ENCODE peak calls at places on chromosome 19, in nine cellular contexts. C is HCT116, I is endothelial cell of umbilical vein, G is stomach, E is H1, S is breast epithelium, D is upper lobe of left lung, J is transverse colon, Z is GM23338. O is an unnamed sample.
A peak's percentile ranks its signal among the peaks of the same experiment; 100 is the strongest.

GRCh38 chr19:45200614-45201013 is 22.0 kb downstream of the BLOC1S3 start:
- DNase-seq in Z (peak; percentile 83), E (no peak), S (no peak), I (peak; percentile 73), C (no peak), J (no peak), G (peak; percentile 33), D (no peak), O (no peak)

GRCh38 chr19:5696196-5697021 is 6.3 kb downstream of the RPL36 start:
- DNase-seq in Z (peak; percentile 0), S (no peak), G (no peak), D (no peak), J (no peak), E (no peak), I (no peak), C (no peak), O (no peak)

GRCh38 chr19:55585658-55586339 is 5.2 kb upstream of the ZNF579 start:
- DNase-seq in C (no peak), J (peak; percentile 71), Z (peak; percentile 90), I (peak; percentile 68), G (peak; percentile 76), E (no peak), S (no peak), D (peak; percentile 89), O (no peak)

GRCh38 chr19:29404951-29405727 is 120.7 kb upstream of the VSTM2B start:
- DNase-seq in I (no peak), G (no peak), D (no peak), Z (peak; percentile 78), E (peak; percentile 38), S (no peak), C (no peak), J (peak; percentile 9), O (no peak)

GRCh38 chr19:6464070-6464873 is at the start of gene CRB3:
- DNase-seq in J (peak; percentile 97), S (peak; percentile 93), C (peak; percentile 80), I (no peak), Z (peak; percentile 99), D (peak; percentile 94), G (peak; percentile 96), E (peak; percentile 80), O (no peak)

GRCh38 chr19:5563941-5564612 is 3.7 kb downstream of the TINCR start:
- DNase-seq in D (no peak), G (no peak), Z (no peak), J (no peak), C (no peak), E (no peak), I (no peak), S (no peak), O (no peak)

GRCh38 chr19:19451429-19452240 is 46.2 kb downstream of the GATAD2A start:
- DNase-seq in D (peak; percentile 72), I (no peak), J (no peak), Z (no peak), S (no peak), E (no peak), C (no peak), G (no peak), O (no peak)

GRCh38 chr19:1073956-1074511 is 7.1 kb downstream of the ARHGAP45 start:
- DNase-seq in G (no peak), C (no peak), S (no peak), D (no peak), I (no peak), Z (no peak), J (no peak), E (no peak), O (no peak)

GRCh38 chr19:15318241-15318691 is 14.1 kb downstream of the BRD4 start:
- DNase-seq in Z (no peak), I (no peak), C (no peak), D (peak; percentile 56), J (no peak), E (no peak), S (no peak), G (no peak), O (no peak)

GRCh38 chr19:49387936-49388372 is at the start of gene KASH5:
- DNase-seq in J (peak; percentile 78), G (peak; percentile 83), C (no peak), Z (peak; percentile 62), E (no peak), I (peak; percentile 67), S (peak; percentile 82), D (peak; percentile 83), O (no peak)

GRCh38 chr19:36972594-36972993 is 56.5 kb downstream of the ZNF568 start:
- DNase-seq in I (no peak), Z (peak; percentile 56), D (no peak), J (no peak), C (no peak), G (no peak), E (no peak), S (no peak), O (no peak)

GRCh38 chr19:4059493-4059880 is 7.2 kb downstream of the ZBTB7A start:
- DNase-seq in S (no peak), G (peak; percentile 70), C (no peak), E (no peak), D (no peak), Z (no peak), J (peak; percentile 85), I (no peak), O (no peak)
- TF ChIP-seq POLR2AphosphoS5 in S (no peak), G (no peak), C (peak; percentile 47), E (no peak), D (no peak), Z (no peak), J (peak; percentile 20), I (no peak), O (no peak)

GRCh38 chr19:41993612-41994483 is at the start of gene ATP1A3:
- DNase-seq in G (peak; percentile 51), D (peak; percentile 48), Z (peak; percentile 85), E (no peak), J (peak; percentile 52), I (peak; percentile 39), S (no peak), C (peak; percentile 31), O (no peak)
- TF ChIP-seq POLR2AphosphoS5 in G (no peak), D (no peak), Z (peak; percentile 56), E (no peak), J (no peak), I (no peak), S (no peak), C (peak; percentile 68), O (no peak)

DNA sequence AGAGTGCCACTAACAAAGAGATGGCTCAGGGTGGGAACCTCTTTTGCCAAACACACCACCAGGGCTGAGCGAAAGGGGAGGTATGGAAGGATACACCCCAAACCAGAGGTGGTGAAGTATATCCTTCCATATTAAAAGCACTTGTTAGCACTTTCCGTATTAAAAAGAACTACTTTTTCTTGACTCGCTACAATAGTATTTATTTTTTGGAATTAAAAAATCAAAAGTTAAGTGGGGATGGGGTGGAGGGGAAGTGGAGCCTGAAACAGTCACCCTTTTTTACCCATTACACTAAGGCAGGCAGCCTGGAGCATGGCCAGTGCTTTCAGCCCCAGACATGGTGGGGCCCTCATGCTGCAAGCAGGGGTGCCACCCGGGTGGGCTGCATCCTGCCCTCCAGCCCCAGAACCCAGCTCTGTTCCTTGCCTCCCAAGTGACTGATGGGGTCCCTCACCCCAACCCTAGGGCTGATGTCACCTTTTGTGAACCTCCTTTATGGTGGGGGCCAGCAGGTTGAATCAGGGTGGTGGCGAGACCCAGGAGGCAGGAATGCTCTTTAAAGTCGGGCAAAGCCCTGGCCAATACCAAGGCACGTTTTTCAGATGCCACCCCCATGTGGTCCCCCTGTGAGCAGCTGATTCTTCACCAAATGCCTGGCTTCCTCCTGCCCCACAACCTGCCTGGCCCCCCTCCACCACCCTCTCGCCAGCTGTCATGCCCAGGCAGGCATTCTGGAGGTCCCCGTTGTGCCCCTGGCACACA is 31.0 kb downstream of the LYL1 start:
- DNase-seq in I (no peak), C (no peak), E (no peak), G (no peak), D (no peak), J (no peak), Z (no peak), S (no peak), O (no peak)
- TF ChIP-seq POLR2AphosphoS5 in I (no peak), C (no peak), E (no peak), G (no peak), D (no peak), J (no peak), Z (no peak), S (no peak), O (no peak)

GRCh38 chr19:3537101-3537437 is 1.9 kb upstream of the TEKTIP1 start:
- DNase-seq in D (no peak), Z (no peak), G (no peak), S (no peak), E (no peak), I (no peak), C (no peak), J (no peak), O (no peak)

GRCh38 chr19:3537438-3538240 is 1.3 kb upstream of the TEKTIP1 start:
- DNase-seq in J (no peak), G (no peak), C (no peak), E (no peak), Z (no peak), S (no peak), I (no peak), D (no peak), O (no peak)

GRCh38 chr19:3535235-3535921 is 3.6 kb upstream of the TEKTIP1 start:
- DNase-seq in G (no peak), C (no peak), Z (no peak), I (no peak), E (no peak), D (no peak), J (no peak), S (no peak), O (no peak)

GRCh38 chr19:3538258-3538929 is 580 bp upstream of the TEKTIP1 start:
- DNase-seq in J (no peak), I (no peak), D (no peak), Z (no peak), E (no peak), G (no peak), C (no peak), S (no peak), O (no peak)

GRCh38 chr19:3536429-3537100 is 2.4 kb upstream of the TEKTIP1 start:
- DNase-seq in D (no peak), Z (no peak), E (no peak), S (no peak), I (no peak), G (no peak), J (no peak), C (no peak), O (no peak)
- TF ChIP-seq POLR2AphosphoS5 in D (no peak), Z (no peak), E (no peak), S (no peak), I (no peak), G (no peak), J (no peak), C (no peak), O (no peak)